ENCODE peak calls at places on chromosomes 16 and 17, in five cellular contexts. One of them, this sample, is unnamed.

GRCh38 chr16:4925791-4926190 is 11.2 kb downstream of the PPL start:
- DNase-seq in tibial artery: no peak
- DNase-seq in amygdala: no peak
- DNase-seq in naive thymus-derived CD8-positive, alpha-beta T cell: no peak
- DNase-seq in heart right ventricle: no peak
- DNase-seq in this sample: no peak

GRCh38 chr16:56625140-56625942 is at the start of gene MT1E:
- DNase-seq in naive thymus-derived CD8-positive, alpha-beta T cell: peak
- DNase-seq in heart right ventricle: peak
- DNase-seq in amygdala: no peak
- DNase-seq in tibial artery: peak
- DNase-seq in this sample: no peak

GRCh38 chr16:23863511-23864422 is 28.0 kb downstream of the PRKCB start:
- DNase-seq in amygdala: no peak
- DNase-seq in naive thymus-derived CD8-positive, alpha-beta T cell: peak
- DNase-seq in heart right ventricle: no peak
- DNase-seq in tibial artery: no peak
- DNase-seq in this sample: no peak

GRCh38 chr17:32870027-32870670 is 6.8 kb downstream of the MYO1D start:
- DNase-seq in tibial artery: peak
- DNase-seq in heart right ventricle: peak
- DNase-seq in amygdala: no peak
- DNase-seq in naive thymus-derived CD8-positive, alpha-beta T cell: no peak
- DNase-seq in this sample: no peak

GRCh38 chr16:10959161-10959560 is 14.8 kb downstream of the CLEC16A start:
- DNase-seq in tibial artery: no peak
- DNase-seq in naive thymus-derived CD8-positive, alpha-beta T cell: no peak
- DNase-seq in heart right ventricle: no peak
- DNase-seq in amygdala: no peak
- DNase-seq in this sample: no peak

GRCh38 chr17:76772842-76773521 is 35.1 kb downstream of the MFSD11 start:
- DNase-seq in tibial artery: no peak
- DNase-seq in naive thymus-derived CD8-positive, alpha-beta T cell: peak
- DNase-seq in amygdala: no peak
- DNase-seq in heart right ventricle: no peak
- DNase-seq in this sample: no peak

GRCh38 chr17:14559220-14559619 is 258.3 kb downstream of the HS3ST3B1 start:
- DNase-seq in tibial artery: no peak
- DNase-seq in amygdala: no peak
- DNase-seq in naive thymus-derived CD8-positive, alpha-beta T cell: no peak
- DNase-seq in heart right ventricle: no peak
- DNase-seq in this sample: no peak

GRCh38 chr16:19583665-19584300 is 28.3 kb downstream of the VPS35L start:
- DNase-seq in heart right ventricle: peak
- DNase-seq in amygdala: no peak
- DNase-seq in tibial artery: no peak
- DNase-seq in naive thymus-derived CD8-positive, alpha-beta T cell: peak
- DNase-seq in this sample: no peak

GRCh38 chr17:45296003-45296832 is 20.6 kb downstream of the MAP3K14 start:
- DNase-seq in tibial artery: no peak
- DNase-seq in heart right ventricle: no peak
- DNase-seq in amygdala: no peak
- DNase-seq in naive thymus-derived CD8-positive, alpha-beta T cell: no peak
- DNase-seq in this sample: no peak

GRCh38 chr17:78258323-78259229 is 27.1 kb downstream of the TMEM235 start:
- DNase-seq in tibial artery: no peak
- DNase-seq in naive thymus-derived CD8-positive, alpha-beta T cell: peak
- DNase-seq in heart right ventricle: peak
- DNase-seq in amygdala: no peak
- DNase-seq in this sample: no peak

This sample was measured in anterior cingulate cortex.